ENCODE peak calls at places on chromosome 19, in nine cellular contexts. V is progenitor cell of endocrine pancreas; I is stimulated activated naive CD8-positive, alpha-beta T cell treated with anti-CD3 and anti-CD28 coated beads, Interleukin-15, Interleukin-2, amounts not matched to agents 100 U/mL and 50 U/mL, for 24 hours; T is anterior cingulate cortex; U is mesothelial cell of epicardium; R is amniotic epithelial cell; W is thoracic aorta; C is CD8-positive, alpha-beta memory T cell; B is AML-193. G is an unnamed sample.

GRCh38 chr19:56899943-56900342 is 59.4 kb upstream of the PEG3 start:
- DNase-seq in V (no peak), I (no peak), B (no peak), R (no peak), T (no peak), U (no peak), C (no peak), W (no peak), G (no peak)

GRCh38 chr19:22622901-22623840 is 11.0 kb upstream of the ZNF492 start:
- DNase-seq in C (no peak), W (no peak), U (no peak), R (no peak), B (no peak), V (no peak), T (peak; percentile 34), I (no peak), G (no peak)

GRCh38 chr19:1523412-1524205 is at the start of gene PLK5:
- DNase-seq in R (no peak), I (no peak), C (no peak), W (no peak), U (peak; percentile 61), T (no peak), V (no peak), B (no peak), G (no peak)

GRCh38 chr19:54209058-54209747 is 8.5 kb downstream of the RPS9 start:
- DNase-seq in C (no peak), V (no peak), I (peak; percentile 28), R (no peak), T (no peak), B (no peak), U (no peak), W (no peak), G (no peak)

GRCh38 chr19:53545271-53546065 is 7.5 kb downstream of the ZNF331 start:
- DNase-seq in R (peak; percentile 86), I (no peak), U (no peak), V (no peak), B (no peak), W (no peak), T (no peak), C (no peak), G (no peak)

GRCh38 chr19:3034845-3035541 is 5.9 kb upstream of the TLE2 start:
- DNase-seq in W (no peak), B (peak; percentile 50), R (peak; percentile 70), V (no peak), C (peak; percentile 61), U (no peak), T (no peak), I (peak; percentile 64), G (no peak)

GRCh38 chr19:34269968-34270621 is 15.7 kb downstream of the GARRE1 start:
- DNase-seq in R (peak; percentile 43), I (peak; percentile 63), B (peak; percentile 50), T (no peak), W (peak; percentile 16), C (peak; percentile 81), U (no peak), V (no peak), G (peak; percentile 19)

GRCh38 chr19:46206176-46206575 is 23.4 kb upstream of the IGFL1 start:
- DNase-seq in T (no peak), C (no peak), V (no peak), R (no peak), W (no peak), I (no peak), B (no peak), U (no peak), G (no peak)

GRCh38 chr19:31597616-31598015 is 248.4 kb upstream of the TSHZ3 start:
- DNase-seq in T (no peak), I (no peak), V (no peak), C (no peak), R (no peak), B (no peak), W (no peak), U (no peak), G (no peak)

GRCh38 chr19:485583-486236 is 10.6 kb upstream of the MADCAM1 start:
- DNase-seq in W (no peak), C (no peak), U (no peak), I (no peak), T (peak; percentile 90), R (no peak), B (no peak), V (no peak), G (peak; percentile 92)

GRCh38 chr19:571127-571974 is 1.0 kb upstream of the BSG start:
- DNase-seq in V (no peak), W (no peak), U (no peak), I (peak; percentile 68), R (peak; percentile 37), C (peak; percentile 71), B (peak; percentile 62), T (no peak), G (no peak)

GRCh38 chr19:55146648-55147218 is 2.3 kb downstream of the TNNT1 start:
- DNase-seq in B (no peak), C (no peak), T (no peak), R (no peak), U (peak; percentile 51), I (no peak), V (no peak), W (no peak), G (no peak)

GRCh38 chr19:1213391-1214286 is 8.1 kb downstream of the STK11 start:
- DNase-seq in R (peak; percentile 90), W (no peak), V (no peak), C (no peak), B (no peak), T (peak; percentile 41), U (no peak), I (peak; percentile 53), G (no peak)

GRCh38 chr19:34241513-34242337 is 12.6 kb upstream of the GARRE1 start:
- DNase-seq in V (peak; percentile 40), I (peak; percentile 30), C (no peak), W (no peak), R (no peak), U (peak; percentile 57), T (no peak), B (no peak), G (no peak)

GRCh38 chr19:4970558-4971423 is 1.9 kb downstream of the KDM4B start:
- DNase-seq in W (no peak), T (no peak), R (peak; percentile 35), C (no peak), B (peak; percentile 16), V (no peak), U (no peak), I (no peak), G (no peak)

GRCh38 chr19:8577247-8577646 is at the start of gene MYO1F:
- DNase-seq in U (no peak), C (no peak), R (no peak), V (no peak), W (no peak), I (peak; percentile 41), B (peak; percentile 54), T (no peak), G (peak; percentile 8)

GRCh38 chr19:17687141-17687856 is 855 bp downstream of the UNC13A start:
- DNase-seq in T (no peak), U (no peak), R (no peak), V (no peak), C (no peak), I (no peak), W (no peak), B (no peak), G (no peak)

GRCh38 chr19:58399903-58400637 is 4.6 kb downstream of the RNF225 start:
- DNase-seq in R (no peak), I (no peak), T (peak; percentile 57), C (no peak), B (no peak), W (no peak), V (no peak), U (no peak), G (peak; percentile 24)

GRCh38 chr19:47247308-47247990 is 8.9 kb upstream of the CCDC9 start:
- DNase-seq in V (peak; percentile 66), R (peak; percentile 62), C (peak; percentile 79), U (peak; percentile 83), T (peak; percentile 48), W (no peak), B (peak; percentile 53), I (peak; percentile 88), G (peak; percentile 35)

GRCh38 chr19:54207908-54208783 is 7.5 kb downstream of the RPS9 start:
- DNase-seq in T (no peak), I (peak; percentile 81), B (peak; percentile 100), C (no peak), W (no peak), V (no peak), U (no peak), R (peak; percentile 100), G (peak; percentile 19)

GRCh38 chr19:5492813-5493409 is 37.7 kb downstream of the ZNRF4 start:
- DNase-seq in I (no peak), R (no peak), C (no peak), B (no peak), T (no peak), V (no peak), W (no peak), U (no peak), G (no peak)

GRCh38 chr19:24004166-24004565 is 82.8 kb upstream of the ZNF254 start:
- DNase-seq in B (no peak), I (no peak), U (no peak), V (no peak), W (no peak), R (no peak), C (no peak), T (no peak), G (no peak)

GRCh38 chr19:12666305-12667048 is at the start of the genes MAN2B1 and WDR83:
- DNase-seq in T (peak; percentile 54), C (peak; percentile 84), I (peak; percentile 90), U (peak; percentile 81), R (peak; percentile 42), B (peak; percentile 56), W (no peak), V (peak; percentile 70), G (peak; percentile 56)

GRCh38 chr19:56141416-56141992 is 417 bp downstream of the ZNF444 start:
- DNase-seq in B (no peak), V (peak; percentile 27), U (peak; percentile 53), I (peak; percentile 41), W (no peak), T (no peak), R (peak; percentile 18), C (peak; percentile 57), G (no peak)

GRCh38 chr19:54114340-54114826 is 1.1 kb downstream of the TFPT start:
- DNase-seq in V (no peak), W (no peak), U (no peak), I (peak; percentile 62), T (peak; percentile 30), B (peak; percentile 51), C (peak; percentile 74), R (peak; percentile 40), G (peak; percentile 24)

GRCh38 chr19:46762245-46762890 is 16.1 kb upstream of the STRN4 start:
- DNase-seq in W (no peak), I (no peak), C (no peak), R (no peak), V (no peak), U (no peak), B (no peak), T (no peak), G (no peak)

GRCh38 chr19:19459099-19459498 is 53.6 kb downstream of the GATAD2A start:
- DNase-seq in V (no peak), B (no peak), U (no peak), I (no peak), W (no peak), R (peak; percentile 59), T (no peak), C (no peak), G (no peak)

GRCh38 chr19:40225440-40226305 is 816 bp downstream of the CCNP start:
- DNase-seq in B (no peak), W (no peak), U (no peak), V (no peak), I (no peak), R (no peak), T (no peak), C (no peak), G (no peak)

GRCh38 chr19:18604820-18605159 is 1.8 kb downstream of the CRLF1 start:
- DNase-seq in V (no peak), B (no peak), C (no peak), W (no peak), R (no peak), T (no peak), U (no peak), I (no peak), G (no peak)

GRCh38 chr19:17703823-17704463 is 15.3 kb upstream of the MAP1S start:
- DNase-seq in I (peak; percentile 85), V (no peak), R (peak; percentile 81), W (no peak), U (no peak), T (no peak), C (peak; percentile 75), B (peak; percentile 31), G (no peak)

GRCh38 chr19:42135836-42136235 is 3.6 kb upstream of the POU2F2 start:
- DNase-seq in C (no peak), V (no peak), B (no peak), T (no peak), I (no peak), U (no peak), W (no peak), R (no peak), G (no peak)

G was measured in amygdala.